ENCODE peak calls at places on chromosomes 7 and 10, in five cellular contexts. A, O, J, D and R are unnamed samples.

GRCh38 chr7:143299840-143300239 is 11.7 kb downstream of the CASP2 start:
- DNase-seq in O (no peak), D (no peak), A (no peak), J (peak; percentile 44), R (no peak)

GRCh38 chr10:4725917-4726606 is 99.9 kb upstream of the AKR1E2 start:
- DNase-seq in A (no peak), D (peak; percentile 24), J (no peak), O (peak; percentile 82), R (peak; percentile 94)

GRCh38 chr10:10911471-10911921 is 106.2 kb upstream of the CELF2 start:
- DNase-seq in O (peak; percentile 94), A (no peak), D (peak; percentile 90), J (peak; percentile 79), R (peak; percentile 90)

GRCh38 chr7:85413718-85414117 is 226.9 kb upstream of the SEMA3D start:
- DNase-seq in D (no peak), J (no peak), A (no peak), O (no peak), R (no peak)

GRCh38 chr7:39016609-39017008 is 38.9 kb downstream of the POU6F2 start:
- DNase-seq in A (no peak), O (no peak), D (no peak), J (no peak), R (no peak)

GRCh38 chr7:7438851-7439250 is 96.8 kb downstream of the COL28A1 start:
- DNase-seq in D (peak; percentile 95), J (no peak), A (no peak), O (peak; percentile 87), R (peak; percentile 93)

GRCh38 chr10:58932126-58932525 is 244.3 kb upstream of the PHYHIPL start:
- DNase-seq in O (peak; percentile 31), D (no peak), J (no peak), A (no peak), R (peak; percentile 97)

GRCh38 chr7:116726713-116727431 is 54.9 kb downstream of the MET start:
- DNase-seq in J (no peak), D (no peak), A (no peak), O (peak; percentile 40), R (peak; percentile 39)

GRCh38 chr10:117609095-117609821 is 66.7 kb downstream of the EMX2 start:
- DNase-seq in J (no peak), A (no peak), O (peak; percentile 14), D (no peak), R (peak; percentile 78)

GRCh38 chr7:66732439-66732838 is 8.1 kb upstream of the RABGEF1 start:
- DNase-seq in D (no peak), O (no peak), A (no peak), J (no peak), R (no peak)

GRCh38 chr7:155459133-155459866 is 1.4 kb downstream of the EN2 start:
- DNase-seq in D (no peak), J (no peak), A (no peak), O (no peak), R (no peak)
- H3K4me3 ChIP-seq in D (no peak overlapping the region), J (no peak overlapping the region), A (no peak overlapping the region), O (no peak overlapping the region), R (no peak overlapping the region)

GRCh38 chr10:90929179-90929578 is 8.3 kb upstream of the ANKRD1 start:
- DNase-seq in O (no peak), A (no peak), D (no peak), J (no peak), R (no peak)
- H3K4me3 ChIP-seq in O (no peak overlapping the region), A (no peak overlapping the region), D (no peak overlapping the region), J (no peak overlapping the region), R (no peak overlapping the region)

GRCh38 chr7:78395298-78396120 is 596.9 kb downstream of the PHTF2 start:
- DNase-seq in D (no peak), J (no peak), O (no peak), A (no peak), R (no peak)
- H3K4me3 ChIP-seq in D (no peak overlapping the region), J (no peak overlapping the region), O (no peak overlapping the region), A (no peak overlapping the region), R (no peak overlapping the region)

GRCh38 chr10:82889703-82890102 is 1014.7 kb downstream of the NRG3 start:
- DNase-seq in D (no peak), O (no peak), J (no peak), A (no peak), R (no peak)
- H3K4me3 ChIP-seq in D (no peak overlapping the region), O (no peak overlapping the region), J (no peak overlapping the region), A (no peak overlapping the region), R (no peak overlapping the region)

DNA sequence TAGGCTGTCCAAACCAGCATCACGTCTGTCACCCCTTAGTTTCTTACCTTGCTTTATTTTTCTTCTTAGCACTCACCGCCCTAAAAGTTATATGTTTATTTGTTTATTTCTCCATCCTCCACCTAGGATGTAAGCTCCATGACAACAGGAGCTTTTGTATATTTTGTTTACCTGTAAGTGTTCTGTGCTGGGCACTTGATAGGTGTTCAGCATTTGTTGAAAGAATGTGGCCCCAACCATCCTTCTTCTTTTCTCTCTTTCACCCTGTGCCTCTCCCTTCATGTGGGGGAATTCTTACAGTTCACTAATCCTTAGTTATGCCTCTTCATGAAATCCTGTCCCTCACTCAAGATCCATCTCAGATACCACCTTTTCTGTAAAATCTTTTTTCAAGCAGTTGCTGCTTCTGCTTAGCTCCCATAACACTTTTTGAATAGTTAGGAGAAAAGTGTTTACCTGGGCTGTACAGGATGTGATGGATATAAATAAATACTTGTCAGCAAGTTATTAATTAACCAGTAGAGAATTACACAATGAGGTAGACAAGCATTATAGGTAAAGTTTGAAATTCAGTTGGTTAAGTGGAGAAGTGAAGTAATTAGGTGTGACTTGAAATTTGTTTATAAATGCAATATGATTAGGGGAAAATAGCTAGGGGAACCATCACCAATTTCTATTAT is 9.7 kb downstream of the AHR start:
- DNase-seq in D (no peak), A (no peak), O (no peak), J (no peak), R (no peak)
- H3K4me3 ChIP-seq in D (no peak overlapping the region), A (no peak overlapping the region), O (no peak overlapping the region), J (no peak overlapping the region), R (no peak overlapping the region)

DNA sequence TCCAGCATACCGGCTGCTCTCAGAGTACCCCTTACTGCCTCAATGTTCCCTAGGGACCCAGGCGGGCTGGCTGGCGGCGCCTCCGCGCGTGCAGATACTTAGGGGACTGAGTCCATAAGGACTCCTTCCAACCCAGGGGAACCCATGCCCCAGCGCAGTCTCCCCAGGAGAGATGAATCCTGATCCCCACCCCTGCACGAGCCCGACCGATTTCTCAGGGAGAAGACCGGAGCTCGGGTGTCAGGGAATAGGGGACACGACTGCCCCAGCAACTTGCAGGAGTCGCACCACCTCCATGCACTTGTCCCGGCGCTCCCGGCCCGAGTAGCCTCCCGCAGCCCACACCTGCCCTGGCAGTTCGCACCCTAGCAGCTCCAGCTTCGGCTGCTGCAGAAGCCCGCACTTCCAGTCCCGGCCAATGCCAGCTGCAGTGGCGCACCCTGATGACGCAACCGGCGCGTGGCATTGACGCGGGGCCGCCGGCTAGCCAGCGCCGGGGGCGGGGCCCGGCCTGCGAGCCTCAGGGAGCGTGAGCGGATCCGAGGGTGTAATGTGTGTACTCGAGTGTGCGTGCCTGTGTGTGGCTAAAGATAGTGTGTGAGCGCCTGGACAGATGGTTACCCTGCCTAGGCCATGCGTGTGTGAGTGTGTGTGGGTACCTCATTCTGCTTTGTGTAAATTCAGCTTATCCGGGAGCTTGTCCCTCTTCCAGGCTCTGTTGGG is at the start of gene GPAM:
- DNase-seq in A (peak; percentile 60), O (peak; percentile 92), D (peak; percentile 77), J (peak; percentile 94), R (peak; percentile 85)
- H3K4me3 ChIP-seq in A (peak within 1 kb of the TSS; percentile 75), O (peak within 1 kb of the TSS; percentile 84), D (peak within 1 kb of the TSS; percentile 95), J (peak within 1 kb of the TSS; percentile 93), R (peak within 1 kb of the TSS; percentile 90)